ENCODE peak calls at places on chromosome 5, in eight cellular contexts. V, O, I, R, N, A, M and W are unnamed samples.

GRCh38 chr5:173333900-173334685 is 5.9 kb upstream of the STC2 start:
- DNase-seq in R (no peak), N (no peak), A (no peak), O (no peak), V (no peak), M (peak; percentile 53), I (no peak), W (no peak)

GRCh38 chr5:172548311-172548731 is 92.7 kb upstream of the NEURL1B start:
- DNase-seq in N (peak; percentile 31), V (no peak), R (no peak), M (no peak), O (no peak), A (no peak), I (no peak), W (no peak)

GRCh38 chr5:126677101-126677500 is 76.4 kb downstream of the PHAX start:
- DNase-seq in V (no peak), N (no peak), I (no peak), M (no peak), A (no peak), R (no peak), O (no peak), W (no peak)

GRCh38 chr5:40429258-40430111 is 250.2 kb upstream of the PTGER4 start:
- DNase-seq in O (no peak), V (no peak), A (no peak), M (no peak), N (no peak), I (no peak), R (no peak), W (peak; percentile 31)

GRCh38 chr5:85500869-85501268 is 1116.2 kb upstream of the EDIL3 start:
- DNase-seq in R (no peak), V (no peak), O (no peak), I (no peak), A (no peak), M (no peak), N (no peak), W (no peak)

GRCh38 chr5:75053286-75054109 is 1.1 kb upstream of the GCNT4 start:
- DNase-seq in I (peak; percentile 5), M (peak; percentile 79), N (no peak), R (peak; percentile 80), O (peak; percentile 70), V (peak; percentile 22), A (no peak), W (peak; percentile 80)

GRCh38 chr5:126811515-126812198 is 34.7 kb downstream of the LMNB1 start:
- DNase-seq in A (no peak), R (no peak), V (no peak), M (peak; percentile 8), O (no peak), N (peak; percentile 49), I (no peak), W (no peak)

GRCh38 chr5:134948929-134949328 is 18.8 kb upstream of the CATSPER3 start:
- DNase-seq in V (no peak), M (no peak), O (no peak), R (peak; percentile 81), N (no peak), A (no peak), I (no peak), W (peak; percentile 59)

GRCh38 chr5:178425621-178426068 is 164.5 kb downstream of the COL23A1 start:
- DNase-seq in O (peak; percentile 29), V (no peak), M (no peak), R (no peak), N (no peak), A (no peak), I (no peak), W (no peak)

GRCh38 chr5:132104561-132104960 is 31.0 kb downstream of the CSF2 start:
- DNase-seq in V (no peak), N (no peak), A (no peak), M (peak; percentile 37), O (no peak), R (no peak), I (no peak), W (no peak)

GRCh38 chr5:24245821-24246220 is 399.0 kb downstream of the CDH10 start:
- DNase-seq in A (no peak), O (no peak), R (no peak), V (no peak), N (no peak), I (no peak), M (no peak), W (no peak)

GRCh38 chr5:111367081-111367480 is 142.9 kb downstream of the CAMK4 start:
- DNase-seq in O (no peak), M (no peak), V (no peak), I (no peak), A (peak; percentile 85), R (no peak), N (peak; percentile 21), W (no peak)

GRCh38 chr5:171264842-171265241 is 44.2 kb upstream of the TLX3 start:
- DNase-seq in A (no peak), V (no peak), O (no peak), R (no peak), N (no peak), M (no peak), I (no peak), W (no peak)

GRCh38 chr5:150309101-150309897 is 6.6 kb upstream of the ARSI start:
- DNase-seq in M (no peak), O (no peak), R (no peak), V (no peak), I (no peak), A (no peak), N (no peak), W (no peak)

GRCh38 chr5:96789794-96790193 is 18.0 kb downstream of the ERAP1 start:
- DNase-seq in V (no peak), I (no peak), R (no peak), M (no peak), N (no peak), A (no peak), O (no peak), W (no peak)

GRCh38 chr5:172003750-172004149 is 2.7 kb downstream of the FBXW11 start:
- DNase-seq in V (no peak), N (no peak), M (peak; percentile 10), A (no peak), O (no peak), I (no peak), R (no peak), W (no peak)

GRCh38 chr5:43027054-43027785 is 12.9 kb downstream of the ANXA2R start:
- DNase-seq in M (no peak), R (no peak), I (no peak), O (no peak), N (no peak), A (no peak), V (no peak), W (no peak)

GRCh38 chr5:159156426-159156835 is 52.9 kb downstream of the RNF145 start:
- DNase-seq in R (no peak), M (no peak), O (no peak), I (no peak), A (no peak), N (no peak), V (no peak), W (no peak)

GRCh38 chr5:96984506-96985192 is 48.8 kb downstream of the LNPEP start:
- DNase-seq in I (peak; percentile 7), A (no peak), V (no peak), R (no peak), M (no peak), O (no peak), N (no peak), W (no peak)

GRCh38 chr5:80245986-80246781 is 9.7 kb downstream of the SERINC5 start:
- DNase-seq in M (no peak), A (no peak), I (peak; percentile 4), O (no peak), N (no peak), V (no peak), R (no peak), W (no peak)

GRCh38 chr5:135376961-135377621 is 21.9 kb downstream of the MACROH2A1 start:
- DNase-seq in O (peak; percentile 66), R (no peak), V (no peak), M (no peak), N (no peak), I (no peak), A (no peak), W (no peak)

GRCh38 chr5:134603059-134603458 is 29.6 kb downstream of the SAR1B start:
- DNase-seq in O (no peak), I (no peak), M (peak; percentile 37), V (no peak), R (no peak), A (no peak), N (no peak), W (no peak)